ENCODE peak calls at places on chromosomes 4 and X, in six cellular contexts. B is mucosa of descending colon, W is thoracic aorta, R is nephron progenitor cell, G is A549, M is MCF 10A. T is an unnamed sample.

GRCh38 chrX:12984629-12985303 is 9.9 kb downstream of the TMSB4X start:
- DNase-seq in B (no peak), M (peak), G (peak), W (no peak), R (no peak), T (no peak)

GRCh38 chr4:65865489-65865888 is 195.2 kb upstream of the EPHA5 start:
- DNase-seq in B (no peak), G (peak), W (no peak), R (no peak), M (peak), T (no peak)

GRCh38 chr4:99816611-99817309 is at the start of gene DAPP1:
- DNase-seq in B (peak), W (no peak), M (peak), G (no peak), R (no peak), T (no peak)

GRCh38 chr4:65918217-65918616 is 247.9 kb upstream of the EPHA5 start:
- DNase-seq in B (no peak), M (no peak), G (no peak), R (no peak), W (no peak), T (no peak)

GRCh38 chrX:101619336-101619735 is 1.5 kb upstream of the ARMCX6 start:
- DNase-seq in G (no peak), R (peak), M (peak), B (no peak), W (no peak), T (no peak)

GRCh38 chrX:113384628-113385027 is 544.0 kb upstream of the AMOT start:
- DNase-seq in B (no peak), M (peak), W (peak), R (no peak), G (no peak), T (no peak)

GRCh38 chr4:169385356-169385755 is 114.6 kb upstream of the SH3RF1 start:
- DNase-seq in G (no peak), M (no peak), B (no peak), R (no peak), W (no peak), T (no peak)

GRCh38 chrX:153662266-153662665 is 11.3 kb downstream of the PNCK start:
- DNase-seq in M (peak), R (peak), W (no peak), G (peak), B (peak), T (peak)

GRCh38 chr4:88818650-88819470 is 121.2 kb upstream of the NAP1L5 start:
- DNase-seq in G (peak), W (no peak), M (peak), R (peak), B (peak), T (no peak)

GRCh38 chrX:150508461-150509367 is 59.7 kb upstream of the MTM1 start:
- DNase-seq in M (no peak), W (peak), G (no peak), B (peak), R (peak), T (no peak)

GRCh38 chr4:165415910-165416309 is 37.1 kb downstream of the CPE start:
- DNase-seq in R (peak), W (no peak), M (no peak), B (no peak), G (no peak), T (no peak)

GRCh38 chr4:115090483-115091075 is 22.8 kb downstream of the NDST4 start:
- DNase-seq in W (no peak), M (peak), B (no peak), R (peak), G (peak), T (no peak)

GRCh38 chrX:7147978-7148824 is at the start of gene PUDP:
- DNase-seq in B (peak), G (peak), W (peak), M (peak), R (peak), T (peak)

GRCh38 chrX:56382278-56382677 is 150.1 kb downstream of the KLF8 start:
- DNase-seq in R (no peak), W (no peak), M (no peak), B (no peak), G (no peak), T (no peak)

GRCh38 chrX:83419030-83419792 is 88.9 kb upstream of the POU3F4 start:
- DNase-seq in W (no peak), M (no peak), G (no peak), R (no peak), B (no peak), T (no peak)

GRCh38 chr4:107760281-107760947 is 40.4 kb upstream of the PAPSS1 start:
- DNase-seq in M (peak), R (no peak), G (peak), W (no peak), B (peak), T (no peak)

GRCh38 chr4:48342559-48342878 is 1.2 kb downstream of the SLAIN2 start:
- DNase-seq in G (no peak), R (no peak), M (no peak), W (no peak), B (no peak), T (no peak)

GRCh38 chrX:13903405-13903804 is 86.5 kb upstream of the GPM6B start:
- DNase-seq in W (no peak), G (no peak), R (no peak), B (no peak), M (peak), T (no peak)

GRCh38 chrX:29110041-29110440 is 522.8 kb downstream of the IL1RAPL1 start:
- DNase-seq in G (no peak), M (no peak), B (no peak), W (no peak), R (no peak), T (no peak)

GRCh38 chrX:42673411-42673810 is 104.6 kb downstream of the PPP1R2C start:
- DNase-seq in R (no peak), G (no peak), W (no peak), M (no peak), B (no peak), T (no peak)

GRCh38 chr4:27930976-27931375 is 1070.3 kb downstream of the STIM2 start:
- DNase-seq in G (no peak), M (no peak), R (no peak), B (no peak), W (no peak), T (no peak)

GRCh38 chr4:179165339-179165738 is 1723.1 kb upstream of the AGA start:
- DNase-seq in M (no peak), G (no peak), R (no peak), W (no peak), B (no peak), T (no peak)

GRCh38 chr4:38711066-38711465 is 47.1 kb downstream of the KLF3 start:
- DNase-seq in R (no peak), W (no peak), G (no peak), M (no peak), B (no peak), T (no peak)

GRCh38 chr4:14095881-14096280 is 468.4 kb upstream of the BOD1L1 start:
- DNase-seq in G (no peak), R (no peak), M (no peak), W (no peak), B (no peak), T (no peak)

GRCh38 chr4:107213410-107213809 is 177.3 kb upstream of the DKK2 start:
- DNase-seq in W (no peak), B (no peak), R (no peak), G (no peak), M (no peak), T (no peak)

GRCh38 chr4:147658501-147658900 is 25.5 kb downstream of the PRMT9 start:
- DNase-seq in M (no peak), W (no peak), B (no peak), R (no peak), G (no peak), T (no peak)

GRCh38 chrX:41827886-41828285 is 95.5 kb downstream of the CASK start:
- DNase-seq in M (no peak), R (no peak), B (no peak), W (no peak), G (no peak), T (no peak)

GRCh38 chrX:97547873-97548578 is 664.3 kb downstream of the RPA4 start:
- DNase-seq in M (peak), G (no peak), W (no peak), R (no peak), B (no peak), T (no peak)

GRCh38 chr4:139666735-139667266 is 1.2 kb downstream of the MGST2 start:
- DNase-seq in W (no peak), G (peak), R (peak), M (peak), B (peak), T (no peak)

GRCh38 chrX:41394293-41394692 is 52.9 kb upstream of the NYX start:
- DNase-seq in G (no peak), B (no peak), W (no peak), R (no peak), M (no peak), T (no peak)

GRCh38 chrX:21657318-21658151 is 595 bp downstream of the KLHL34 start:
- DNase-seq in B (no peak), M (no peak), W (no peak), G (no peak), R (no peak), T (no peak)

GRCh38 chr4:158008551-158009218 is 164.1 kb downstream of the GASK1B start:
- DNase-seq in R (no peak), M (peak), G (no peak), B (no peak), W (no peak), T (no peak)

GRCh38 chr4:36348403-36348938 is 67.1 kb downstream of the DTHD1 start:
- DNase-seq in B (no peak), M (no peak), G (no peak), W (no peak), R (no peak), T (no peak)

GRCh38 chrX:1465261-1466231 is 12.8 kb upstream of the ASMTL start:
- DNase-seq in B (no peak), R (no peak), W (no peak), G (no peak), M (no peak), T (peak)

GRCh38 chrX:15790766-15791380 is 589 bp downstream of the ZRSR2 start:
- DNase-seq in B (no peak), W (no peak), G (peak), R (no peak), M (no peak), T (no peak)

GRCh38 chr4:74320559-74321118 is 12.4 kb downstream of the EPGN start:
- DNase-seq in B (peak), M (peak), R (no peak), G (peak), W (no peak), T (no peak)
- TF ChIP-seq CTCF in B (no peak), M (peak), R (peak), G (peak), W (no peak), T (peak)

GRCh38 chr4:70984587-70984986 is 8.9 kb upstream of the DCK start:
- DNase-seq in R (no peak), B (no peak), M (no peak), W (no peak), G (no peak), T (no peak)
- TF ChIP-seq CTCF in R (no peak), B (no peak), M (no peak), W (no peak), G (no peak), T (no peak)

DNA sequence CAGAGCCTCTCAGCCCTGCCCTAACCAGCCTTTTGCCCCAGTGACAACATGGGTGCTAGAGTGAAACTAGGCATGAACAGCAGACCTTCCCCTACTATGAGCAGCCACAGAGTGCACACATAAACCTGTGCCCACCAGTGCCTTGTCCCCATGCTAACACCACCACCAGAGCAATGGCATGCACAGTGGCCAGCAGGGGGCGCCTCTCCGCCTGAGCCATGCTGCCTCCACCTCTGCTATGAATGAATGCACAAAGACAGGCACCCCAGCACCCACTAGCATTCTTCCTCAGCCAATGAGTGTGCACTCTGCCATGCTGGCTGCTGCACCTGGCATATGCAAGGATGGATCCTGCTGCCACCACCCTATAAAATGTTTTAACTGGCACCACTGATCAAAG is 286.9 kb upstream of the FGF16 start:
- DNase-seq in G (peak), B (no peak), R (no peak), M (no peak), W (no peak), T (no peak)
- TF ChIP-seq CTCF in G (no peak), B (no peak), R (no peak), M (peak), W (no peak), T (peak)

DNA sequence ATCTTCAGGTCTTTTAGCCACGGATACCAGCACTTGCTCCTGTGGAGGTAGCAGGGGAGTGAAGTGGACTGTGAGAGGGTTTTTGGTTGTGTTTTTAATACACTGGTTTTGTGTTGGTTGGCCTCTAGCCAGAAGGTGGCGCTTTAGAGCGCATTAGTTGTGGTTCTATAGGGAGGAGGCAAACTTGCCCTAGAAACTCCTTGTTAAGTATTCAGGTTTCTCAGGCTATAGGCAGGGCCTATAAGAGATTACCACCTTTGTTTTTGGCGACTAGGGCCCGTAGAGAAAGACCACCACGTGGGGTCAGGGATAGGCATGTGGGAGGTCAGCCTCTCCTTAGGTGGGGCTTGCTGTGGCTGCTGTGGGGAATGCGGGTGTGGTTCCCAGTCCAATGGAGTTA is 221.6 kb upstream of the SPANXN4 start:
- DNase-seq in W (no peak), M (peak), G (peak), R (peak), B (no peak), T (no peak)
- TF ChIP-seq CTCF in W (no peak), M (peak), G (no peak), R (no peak), B (no peak), T (peak)

GRCh38 chrX:115988825-115989224 is 181.7 kb upstream of the AGTR2 start:
- DNase-seq in B (no peak), G (no peak), M (no peak), W (no peak), R (no peak), T (no peak)
- TF ChIP-seq CTCF in B (no peak), G (peak), M (peak), W (no peak), R (peak), T (peak)

GRCh38 chrX:3585719-3586118 is 127.7 kb downstream of the PRKX start:
- DNase-seq in G (no peak), R (no peak), W (no peak), M (no peak), B (no peak), T (no peak)
- TF ChIP-seq CTCF in G (no peak), R (no peak), W (no peak), M (no peak), B (no peak), T (no peak)

GRCh38 chrX:149504915-149505651 is at the start of gene IDS:
- DNase-seq in M (peak), W (peak), R (peak), B (peak), G (peak), T (peak)
- TF ChIP-seq CTCF in M (no peak), W (no peak), R (no peak), B (no peak), G (no peak), T (no peak)

GRCh38 chr4:119627267-119628190 is 1.1 kb downstream of the PDE5A start:
- DNase-seq in B (peak), M (peak), R (peak), G (peak), W (peak), T (peak)
- TF ChIP-seq CTCF in B (peak), M (peak), R (no peak), G (peak), W (no peak), T (peak)

GRCh38 chr4:159105063-159105414 is 2.2 kb downstream of the RAPGEF2 start:
- DNase-seq in R (no peak), M (no peak), B (no peak), G (no peak), W (no peak), T (no peak)
- TF ChIP-seq CTCF in R (no peak), M (no peak), B (no peak), G (no peak), W (no peak), T (no peak)

GRCh38 chrX:119698835-119699234 is 5.9 kb upstream of the SEPTIN6 start:
- DNase-seq in B (no peak), W (no peak), G (peak), M (peak), R (peak), T (no peak)
- TF ChIP-seq CTCF in B (no peak), W (peak), G (peak), M (peak), R (peak), T (peak)

T was measured in progenitor cell of endocrine pancreas.